ENCODE peak calls at places on chromosomes 4 and X, in eight cellular contexts. One of them, this sample, is unnamed.

GRCh38 chr4:143382539-143382938 is 45.9 kb downstream of the GAB1 start:
- DNase-seq in cardiac muscle cell: no peak
- DNase-seq in cardiac fibroblast: peak; percentile 43
- DNase-seq in kidney epithelial cell: no peak
- DNase-seq in astrocyte of the spinal cord: peak; percentile 44
- DNase-seq in Panc1: no peak
- DNase-seq in psoas muscle: no peak
- DNase-seq in B cell: no peak
- DNase-seq in this sample: no peak

GRCh38 chrX:127138218-127138617 is 318.7 kb downstream of the PRR32 start:
- DNase-seq in cardiac muscle cell: no peak
- DNase-seq in cardiac fibroblast: no peak
- DNase-seq in kidney epithelial cell: no peak
- DNase-seq in astrocyte of the spinal cord: no peak
- DNase-seq in Panc1: no peak
- DNase-seq in psoas muscle: no peak
- DNase-seq in B cell: no peak
- DNase-seq in this sample: no peak

GRCh38 chrX:96424007-96424406 is 260.6 kb upstream of the DIAPH2 start:
- DNase-seq in cardiac muscle cell: no peak
- DNase-seq in cardiac fibroblast: peak; percentile 21
- DNase-seq in kidney epithelial cell: no peak
- DNase-seq in astrocyte of the spinal cord: no peak
- DNase-seq in Panc1: no peak
- DNase-seq in psoas muscle: no peak
- DNase-seq in B cell: no peak
- DNase-seq in this sample: no peak

GRCh38 chr4:158850800-158851644 is 82.2 kb downstream of the FNIP2 start:
- DNase-seq in cardiac muscle cell: peak; percentile 53
- DNase-seq in cardiac fibroblast: peak; percentile 68
- DNase-seq in kidney epithelial cell: no peak
- DNase-seq in astrocyte of the spinal cord: peak; percentile 62
- DNase-seq in Panc1: no peak
- DNase-seq in psoas muscle: no peak
- DNase-seq in B cell: no peak
- DNase-seq in this sample: no peak

GRCh38 chrX:58025979-58026378 is 115.7 kb upstream of the ZXDA start:
- DNase-seq in cardiac muscle cell: no peak
- DNase-seq in cardiac fibroblast: peak; percentile 54
- DNase-seq in kidney epithelial cell: no peak
- DNase-seq in astrocyte of the spinal cord: no peak
- DNase-seq in Panc1: peak; percentile 22
- DNase-seq in psoas muscle: no peak
- DNase-seq in B cell: peak; percentile 14
- DNase-seq in this sample: no peak

GRCh38 chr4:71231073-71231752 is 107.6 kb upstream of the SLC4A4 start:
- DNase-seq in cardiac muscle cell: peak; percentile 39
- DNase-seq in cardiac fibroblast: peak; percentile 30
- DNase-seq in kidney epithelial cell: no peak
- DNase-seq in astrocyte of the spinal cord: peak; percentile 42
- DNase-seq in Panc1: no peak
- DNase-seq in psoas muscle: peak; percentile 95
- DNase-seq in B cell: no peak
- DNase-seq in this sample: no peak

GRCh38 chr4:168386002-168386401 is 67.5 kb upstream of the DDX60 start:
- DNase-seq in cardiac muscle cell: no peak
- DNase-seq in cardiac fibroblast: no peak
- DNase-seq in kidney epithelial cell: no peak
- DNase-seq in astrocyte of the spinal cord: no peak
- DNase-seq in Panc1: no peak
- DNase-seq in psoas muscle: no peak
- DNase-seq in B cell: no peak
- DNase-seq in this sample: no peak

GRCh38 chrX:77595848-77596247 is 148.7 kb downstream of the FGF16 start:
- DNase-seq in cardiac muscle cell: no peak
- DNase-seq in cardiac fibroblast: peak; percentile 14
- DNase-seq in kidney epithelial cell: no peak
- DNase-seq in astrocyte of the spinal cord: no peak
- DNase-seq in Panc1: no peak
- DNase-seq in psoas muscle: no peak
- DNase-seq in B cell: no peak
- DNase-seq in this sample: no peak

GRCh38 chr4:29295280-29295679 is 1424.9 kb upstream of the PCDH7 start:
- DNase-seq in cardiac muscle cell: no peak
- DNase-seq in cardiac fibroblast: no peak
- DNase-seq in kidney epithelial cell: no peak
- DNase-seq in astrocyte of the spinal cord: no peak
- DNase-seq in Panc1: no peak
- DNase-seq in psoas muscle: no peak
- DNase-seq in B cell: no peak
- DNase-seq in this sample: no peak

GRCh38 chr4:145231906-145232700 is 51.7 kb upstream of the OTUD4 start:
- DNase-seq in cardiac muscle cell: no peak
- DNase-seq in cardiac fibroblast: peak; percentile 62
- DNase-seq in kidney epithelial cell: no peak
- DNase-seq in astrocyte of the spinal cord: peak; percentile 73
- DNase-seq in Panc1: no peak
- DNase-seq in psoas muscle: no peak
- DNase-seq in B cell: no peak
- DNase-seq in this sample: no peak

GRCh38 chr4:19329631-19330030 is 922.1 kb upstream of the SLIT2 start:
- DNase-seq in cardiac muscle cell: no peak
- DNase-seq in cardiac fibroblast: peak; percentile 40
- DNase-seq in kidney epithelial cell: no peak
- DNase-seq in astrocyte of the spinal cord: peak; percentile 8
- DNase-seq in Panc1: no peak
- DNase-seq in psoas muscle: no peak
- DNase-seq in B cell: no peak
- DNase-seq in this sample: no peak

DNA sequence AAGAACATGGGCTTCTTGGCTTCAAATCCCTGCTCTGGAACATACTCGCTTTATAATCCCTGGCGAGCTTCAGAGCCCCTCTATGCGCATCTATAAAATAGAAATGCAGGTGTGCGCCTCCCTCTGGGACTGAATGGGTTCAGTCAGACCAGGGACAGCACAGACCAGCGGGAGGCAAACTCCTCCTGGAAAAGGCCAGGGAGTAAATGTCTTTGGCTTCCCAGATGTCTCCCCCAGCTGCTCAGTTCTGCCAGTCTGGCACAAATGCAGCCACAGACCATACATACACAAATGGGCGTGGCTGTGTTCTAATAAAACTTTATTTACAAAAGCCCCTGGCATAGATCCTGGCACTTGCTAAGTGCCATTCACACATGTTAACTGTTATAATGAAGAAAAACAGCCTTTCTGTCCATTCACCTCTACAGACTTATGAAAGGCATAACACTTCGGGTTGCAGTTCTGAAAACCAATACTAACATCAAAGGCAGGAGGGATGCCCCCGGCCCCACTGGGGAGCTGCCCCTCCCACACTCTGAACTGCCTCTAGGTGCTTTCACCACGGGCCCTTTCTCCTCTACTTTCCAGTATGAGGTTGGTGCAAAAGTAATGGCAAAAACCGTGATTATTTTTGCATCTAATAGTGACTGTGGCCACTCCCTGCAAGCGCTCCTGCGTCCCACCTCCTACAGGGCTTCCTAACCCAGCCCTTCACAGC is 4.6 kb downstream of the JAKMIP1 start:
- DNase-seq in cardiac muscle cell: no peak
- DNase-seq in cardiac fibroblast: no peak
- DNase-seq in kidney epithelial cell: no peak
- DNase-seq in astrocyte of the spinal cord: no peak
- DNase-seq in Panc1: no peak
- DNase-seq in psoas muscle: no peak
- DNase-seq in B cell: no peak
- DNase-seq in this sample: no peak
- TF ChIP-seq CTCF in cardiac muscle cell: no peak
- TF ChIP-seq CTCF in cardiac fibroblast: no peak
- TF ChIP-seq CTCF in kidney epithelial cell: no peak
- TF ChIP-seq CTCF in astrocyte of the spinal cord: no peak
- TF ChIP-seq CTCF in Panc1: no peak
- TF ChIP-seq CTCF in psoas muscle: no peak
- TF ChIP-seq CTCF in B cell: no peak
- TF ChIP-seq CTCF in this sample: no peak

DNA sequence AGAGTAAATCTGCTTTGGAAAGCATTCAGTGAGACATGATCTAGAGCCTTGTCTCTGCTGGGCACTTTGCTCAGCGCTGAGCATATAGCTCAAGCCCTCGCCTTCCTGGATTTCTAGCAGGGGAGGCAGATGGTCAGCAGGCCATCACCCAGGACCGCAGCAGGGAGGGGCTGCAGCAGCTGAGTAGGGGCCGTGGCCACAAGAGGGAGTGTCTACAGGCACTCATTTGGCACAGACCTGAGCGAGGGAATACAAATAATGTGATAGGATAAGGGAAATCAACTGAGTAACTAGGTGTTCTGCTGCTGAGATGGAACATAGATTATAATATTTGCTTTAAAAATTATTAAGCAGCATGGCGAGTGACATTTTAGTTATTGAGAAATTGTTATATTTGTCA is 30.2 kb downstream of the OFD1 start:
- DNase-seq in cardiac muscle cell: peak; percentile 51
- DNase-seq in cardiac fibroblast: no peak
- DNase-seq in kidney epithelial cell: no peak
- DNase-seq in astrocyte of the spinal cord: peak; percentile 10
- DNase-seq in Panc1: no peak
- DNase-seq in psoas muscle: no peak
- DNase-seq in B cell: no peak
- DNase-seq in this sample: no peak
- TF ChIP-seq CTCF in cardiac muscle cell: peak; percentile 27
- TF ChIP-seq CTCF in cardiac fibroblast: peak; percentile 11
- TF ChIP-seq CTCF in kidney epithelial cell: peak; percentile 37
- TF ChIP-seq CTCF in astrocyte of the spinal cord: peak; percentile 52
- TF ChIP-seq CTCF in Panc1: peak; percentile 19
- TF ChIP-seq CTCF in psoas muscle: peak; percentile 15
- TF ChIP-seq CTCF in B cell: no peak
- TF ChIP-seq CTCF in this sample: peak; percentile 23

DNA sequence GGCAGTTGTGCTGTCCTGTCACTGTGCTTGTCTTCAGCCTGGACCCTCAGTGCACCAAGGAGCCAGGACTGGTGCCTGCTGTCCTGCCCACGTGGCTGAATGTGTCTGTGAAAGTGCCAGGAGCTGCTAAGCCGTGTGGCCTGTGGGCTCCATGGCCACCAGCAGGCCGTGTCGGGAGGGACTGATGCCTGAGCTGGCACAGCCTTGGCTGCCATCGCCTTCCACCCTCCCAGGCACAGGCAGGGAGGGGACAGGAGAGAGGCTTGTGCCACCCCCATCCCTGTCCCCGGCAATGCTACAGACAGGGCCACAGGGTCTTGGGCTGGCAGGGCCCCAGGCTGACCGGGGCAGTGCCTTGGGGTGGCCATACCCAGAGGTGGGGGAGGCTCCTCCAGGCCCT is 24.8 kb downstream of the DOK7 start:
- DNase-seq in cardiac muscle cell: no peak
- DNase-seq in cardiac fibroblast: no peak
- DNase-seq in kidney epithelial cell: no peak
- DNase-seq in astrocyte of the spinal cord: no peak
- DNase-seq in Panc1: no peak
- DNase-seq in psoas muscle: no peak
- DNase-seq in B cell: no peak
- DNase-seq in this sample: no peak
- TF ChIP-seq CTCF in cardiac muscle cell: no peak
- TF ChIP-seq CTCF in cardiac fibroblast: no peak
- TF ChIP-seq CTCF in kidney epithelial cell: no peak
- TF ChIP-seq CTCF in astrocyte of the spinal cord: no peak
- TF ChIP-seq CTCF in Panc1: no peak
- TF ChIP-seq CTCF in psoas muscle: no peak
- TF ChIP-seq CTCF in B cell: no peak
- TF ChIP-seq CTCF in this sample: no peak

GRCh38 chr4:54683616-54684346 is 26.0 kb downstream of the KIT start:
- DNase-seq in cardiac muscle cell: peak; percentile 22
- DNase-seq in cardiac fibroblast: peak; percentile 57
- DNase-seq in kidney epithelial cell: no peak
- DNase-seq in astrocyte of the spinal cord: peak; percentile 14
- DNase-seq in Panc1: peak; percentile 13
- DNase-seq in psoas muscle: no peak
- DNase-seq in B cell: peak; percentile 40
- DNase-seq in this sample: no peak
- TF ChIP-seq CTCF in cardiac muscle cell: peak; percentile 36
- TF ChIP-seq CTCF in cardiac fibroblast: peak; percentile 60
- TF ChIP-seq CTCF in kidney epithelial cell: no peak
- TF ChIP-seq CTCF in astrocyte of the spinal cord: peak; percentile 32
- TF ChIP-seq CTCF in Panc1: peak; percentile 50
- TF ChIP-seq CTCF in psoas muscle: no peak
- TF ChIP-seq CTCF in B cell: peak; percentile 66
- TF ChIP-seq CTCF in this sample: peak; percentile 36

DNA sequence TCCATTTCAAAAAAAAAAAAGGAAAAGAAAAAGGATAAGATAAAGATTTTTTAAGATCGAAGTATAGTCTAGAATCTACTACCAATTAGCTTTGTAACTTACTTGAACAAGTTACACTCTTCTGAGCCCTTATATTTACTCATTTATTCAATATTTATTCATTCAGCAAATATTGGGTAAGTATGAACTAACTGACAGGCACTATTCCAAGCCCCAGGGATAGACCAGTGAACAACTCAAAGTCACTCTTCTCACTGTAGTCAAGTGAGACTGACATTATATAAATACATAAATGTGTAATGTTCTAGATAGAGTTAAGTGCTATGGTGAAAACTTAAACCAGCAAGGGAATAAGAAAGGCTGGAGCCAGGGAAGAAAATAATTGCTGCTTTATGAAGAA is 131.6 kb downstream of the ARHGAP24 start:
- DNase-seq in cardiac muscle cell: no peak
- DNase-seq in cardiac fibroblast: no peak
- DNase-seq in kidney epithelial cell: no peak
- DNase-seq in astrocyte of the spinal cord: no peak
- DNase-seq in Panc1: no peak
- DNase-seq in psoas muscle: no peak
- DNase-seq in B cell: no peak
- DNase-seq in this sample: no peak
- TF ChIP-seq CTCF in cardiac muscle cell: no peak
- TF ChIP-seq CTCF in cardiac fibroblast: no peak
- TF ChIP-seq CTCF in kidney epithelial cell: no peak
- TF ChIP-seq CTCF in astrocyte of the spinal cord: no peak
- TF ChIP-seq CTCF in Panc1: no peak
- TF ChIP-seq CTCF in psoas muscle: no peak
- TF ChIP-seq CTCF in B cell: no peak
- TF ChIP-seq CTCF in this sample: no peak

GRCh38 chr4:170589597-170590191 is 499.9 kb upstream of the AADAT start:
- DNase-seq in cardiac muscle cell: peak; percentile 5
- DNase-seq in cardiac fibroblast: peak; percentile 20
- DNase-seq in kidney epithelial cell: peak; percentile 4
- DNase-seq in astrocyte of the spinal cord: peak; percentile 25
- DNase-seq in Panc1: peak; percentile 8
- DNase-seq in psoas muscle: no peak
- DNase-seq in B cell: no peak
- DNase-seq in this sample: no peak
- TF ChIP-seq CTCF in cardiac muscle cell: no peak
- TF ChIP-seq CTCF in cardiac fibroblast: peak; percentile 1
- TF ChIP-seq CTCF in kidney epithelial cell: peak; percentile 40
- TF ChIP-seq CTCF in astrocyte of the spinal cord: peak; percentile 15
- TF ChIP-seq CTCF in Panc1: peak; percentile 14
- TF ChIP-seq CTCF in psoas muscle: no peak
- TF ChIP-seq CTCF in B cell: no peak
- TF ChIP-seq CTCF in this sample: peak; percentile 67

This sample was measured in D721Med.